ENCODE peak calls at places on chromosomes 11 and 22, in six cellular contexts. G, X, I, M, N and C are unnamed samples.

GRCh38 chr11:35088226-35088625 is 50.7 kb upstream of the CD44 start:
- DNase-seq in G (no peak), I (no peak), X (no peak), N (no peak), M (no peak), C (no peak)

GRCh38 chr11:61334434-61335354 is 1.7 kb downstream of the TKFC start:
- DNase-seq in X (no peak), M (no peak), I (no peak), G (no peak), N (no peak), C (no peak)

GRCh38 chr11:65575568-65576231 is at the start of gene EHBP1L1:
- DNase-seq in M (peak; percentile 80), N (no peak), I (no peak), G (peak; percentile 76), X (peak; percentile 76), C (no peak)

GRCh38 chr11:57069942-57070341 is 81.2 kb downstream of the OR5AK2 start:
- DNase-seq in M (no peak), I (no peak), N (no peak), G (no peak), X (no peak), C (no peak)

GRCh38 chr11:130765951-130766649 is 150.2 kb downstream of the SNX19 start:
- DNase-seq in N (no peak), I (no peak), G (no peak), M (no peak), X (no peak), C (no peak)

GRCh38 chr11:44797051-44797450 is 70.3 kb downstream of the TSPAN18 start:
- DNase-seq in M (no peak), X (no peak), G (no peak), I (no peak), N (no peak), C (no peak)

GRCh38 chr11:112507281-112507680 is 246.6 kb upstream of the PLET1 start:
- DNase-seq in X (no peak), N (no peak), G (no peak), I (no peak), M (no peak), C (no peak)

GRCh38 chr22:28934026-28934425 is 50.7 kb downstream of the ZNRF3 start:
- DNase-seq in N (no peak), M (no peak), G (no peak), X (no peak), I (no peak), C (no peak)

GRCh38 chr11:62554377-62554776 is 7.8 kb upstream of the AHNAK start:
- DNase-seq in X (no peak), M (no peak), G (peak; percentile 59), N (no peak), I (no peak), C (no peak)

GRCh38 chr22:29205598-29206371 is at the start of gene EMID1:
- DNase-seq in G (no peak), I (no peak), N (no peak), X (no peak), M (peak; percentile 40), C (no peak)

GRCh38 chr22:24176630-24177029 is 4.7 kb upstream of the SUSD2 start:
- DNase-seq in M (no peak), G (no peak), I (no peak), N (no peak), X (no peak), C (no peak)

GRCh38 chr22:25829808-25830777 is 88.1 kb downstream of the MYO18B start:
- DNase-seq in M (no peak), N (no peak), X (no peak), G (no peak), I (no peak), C (no peak)

GRCh38 chr11:7261578-7261977 is 9.9 kb downstream of the SYT9 start:
- DNase-seq in N (no peak), X (no peak), M (no peak), I (no peak), G (no peak), C (no peak)

GRCh38 chr11:88312665-88313064 is 24.9 kb downstream of the CTSC start:
- DNase-seq in X (no peak), M (no peak), G (no peak), I (no peak), N (no peak), C (no peak)

GRCh38 chr22:47318041-47318737 is 555.7 kb downstream of the TBC1D22A start:
- DNase-seq in N (no peak), I (no peak), M (no peak), X (no peak), G (no peak), C (no peak)

GRCh38 chr22:40396882-40397281 is 26.5 kb downstream of the SGSM3 start:
- DNase-seq in N (no peak), M (no peak), X (no peak), I (no peak), G (peak; percentile 91), C (no peak)

GRCh38 chr11:3105791-3106735 is 48.8 kb upstream of the CARS1 start:
- DNase-seq in M (no peak), G (peak; percentile 16), I (no peak), N (no peak), X (no peak), C (no peak)

GRCh38 chr11:26522912-26523610 is 49.0 kb downstream of the MUC15 start:
- DNase-seq in G (no peak), N (peak; percentile 0), X (no peak), M (no peak), I (no peak), C (no peak)

GRCh38 chr22:50314081-50314454 is 6.6 kb upstream of the PLXNB2 start:
- DNase-seq in G (no peak), I (no peak), X (no peak), M (no peak), N (no peak), C (no peak)

GRCh38 chr11:131064373-131064991 is 148.2 kb upstream of the SNX19 start:
- DNase-seq in M (peak; percentile 25), N (peak; percentile 45), I (no peak), G (peak; percentile 30), X (no peak), C (no peak)

GRCh38 chr11:19848219-19848618 is 135.6 kb downstream of the NAV2 start:
- DNase-seq in X (no peak), M (no peak), I (no peak), G (no peak), N (no peak), C (no peak)

GRCh38 chr11:93131709-93132108 is 66.1 kb downstream of the SLC36A4 start:
- DNase-seq in G (no peak), X (no peak), N (no peak), I (no peak), M (no peak), C (no peak)